ENCODE peak calls at places on chromosomes 11 and 22, in six cellular contexts. E is HCT116, C is K562, U is SK-N-SH, W is HepG2, T is H1. M is an unnamed sample.

GRCh38 chr11:109960831-109961230 is 132.4 kb upstream of the ZC3H12C start:
- DNase-seq in T (no peak), E (no peak), C (no peak), U (no peak), W (no peak), M (no peak)

GRCh38 chr11:62338218-62338617 is 970 bp downstream of the ASRGL1 start:
- DNase-seq in T (no peak), E (no peak), U (no peak), C (no peak), W (no peak), M (no peak)

GRCh38 chr11:5553347-5553746 is 5.0 kb upstream of the OR52H1 start:
- DNase-seq in C (no peak), E (no peak), W (no peak), U (no peak), T (no peak), M (no peak)

GRCh38 chr11:83923961-83924360 is 637.8 kb upstream of the CCDC90B start:
- DNase-seq in T (no peak), U (no peak), W (no peak), C (no peak), E (no peak), M (no peak)

GRCh38 chr22:22450343-22450839 is 58.2 kb downstream of the ZNF280B start:
- DNase-seq in T (no peak), C (no peak), W (no peak), E (no peak), U (no peak), M (no peak)

GRCh38 chr11:7826316-7826715 is 29.6 kb upstream of the OR5P2 start:
- DNase-seq in C (no peak), E (no peak), W (no peak), T (no peak), U (no peak), M (no peak)

GRCh38 chr22:20107951-20108756 is 7.8 kb upstream of the RANBP1 start:
- DNase-seq in U (no peak), T (no peak), W (no peak), C (no peak), E (no peak), M (no peak)

GRCh38 chr11:34926831-34927132 is 10.4 kb downstream of the PDHX start:
- DNase-seq in T (no peak), U (no peak), W (no peak), E (no peak), C (no peak), M (no peak)

GRCh38 chr11:114298701-114299090 is 2.5 kb downstream of the NNMT start:
- DNase-seq in T (no peak), W (no peak), E (no peak), U (no peak), C (no peak), M (no peak)

GRCh38 chr11:102426570-102426969 is 26.0 kb downstream of the TMEM123 start:
- DNase-seq in E (no peak), C (no peak), T (no peak), W (no peak), U (no peak), M (no peak)

GRCh38 chr11:111409915-111410314 is 30.8 kb upstream of the POU2AF1 start:
- DNase-seq in E (no peak), C (no peak), T (no peak), U (no peak), W (no peak), M (no peak)

GRCh38 chr22:44068422-44069191 is 44.5 kb downstream of the PARVB start:
- DNase-seq in W (no peak), E (no peak), U (no peak), C (no peak), T (no peak), M (no peak)

GRCh38 chr11:27701262-27702105 is 1.2 kb upstream of the BDNF start:
- DNase-seq in U (peak), W (no peak), C (peak), T (no peak), E (no peak), M (no peak)

GRCh38 chr11:17927643-17928343 is 85.1 kb downstream of the SERGEF start:
- DNase-seq in U (no peak), W (no peak), T (no peak), C (no peak), E (no peak), M (no peak)

GRCh38 chr22:29167032-29167911 is 38.4 kb upstream of the EMID1 start:
- DNase-seq in U (no peak), C (no peak), E (no peak), T (no peak), W (no peak), M (no peak)

GRCh38 chr22:20771918-20772625 is 1.8 kb upstream of the SERPIND1 start:
- DNase-seq in E (no peak), C (no peak), T (no peak), W (peak), U (no peak), M (no peak)

GRCh38 chr11:111770581-111771134 is 4.5 kb upstream of the PPP2R1B start:
- DNase-seq in C (no peak), E (no peak), U (no peak), T (no peak), W (no peak), M (no peak)

DNA sequence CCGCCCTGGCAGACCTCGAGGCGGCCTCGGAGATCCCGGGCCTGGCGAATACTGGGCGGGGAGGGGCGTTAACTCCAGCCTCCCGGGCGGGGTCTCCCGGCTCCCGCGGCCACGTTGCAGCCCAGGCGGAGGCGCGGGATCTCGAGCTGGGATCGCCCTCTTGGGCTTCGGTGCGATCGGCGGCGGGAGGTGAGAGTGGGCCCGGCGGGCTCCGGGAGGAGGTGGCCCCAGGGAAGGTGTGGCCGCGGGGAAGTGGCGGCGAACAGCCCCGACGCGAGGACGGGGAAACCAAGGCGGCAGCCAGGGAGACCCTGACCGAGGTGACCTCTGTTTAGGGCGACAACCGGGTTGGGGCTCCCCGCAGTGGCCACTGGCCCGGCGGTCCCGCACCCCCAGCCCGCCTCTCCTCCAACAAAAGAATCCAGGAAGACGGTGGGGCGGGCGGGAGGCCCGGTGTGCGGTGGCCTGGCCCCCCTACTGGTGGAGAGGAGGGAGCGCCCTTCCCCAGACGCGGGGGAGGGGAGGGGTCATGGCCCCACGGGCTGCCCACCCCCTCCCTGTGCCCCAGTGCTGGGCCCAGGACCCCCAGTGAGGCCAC is at the start of gene PHETA2:
- DNase-seq in C (no peak), T (peak), E (no peak), W (no peak), U (peak), M (no peak)
- TF ChIP-seq JUND in C (no peak), T (no peak), E (no peak), W (no peak), U (no peak), M (no peak)

GRCh38 chr11:123650901-123651300 is 3.5 kb downstream of the SCN3B start:
- DNase-seq in W (no peak), C (no peak), T (no peak), E (no peak), U (no peak), M (no peak)

GRCh38 chr11:123653997-123654565 is 343 bp downstream of the SCN3B start:
- DNase-seq in C (peak), T (peak), U (peak), W (no peak), E (no peak), M (no peak)

GRCh38 chr11:123659311-123659710 is 4.9 kb upstream of the SCN3B start:
- DNase-seq in C (no peak), U (no peak), W (no peak), T (no peak), E (no peak), M (no peak)

GRCh38 chr11:123653405-123653996 is 923 bp downstream of the SCN3B start:
- DNase-seq in E (no peak), W (no peak), T (no peak), U (no peak), C (no peak), M (no peak)

DNA sequence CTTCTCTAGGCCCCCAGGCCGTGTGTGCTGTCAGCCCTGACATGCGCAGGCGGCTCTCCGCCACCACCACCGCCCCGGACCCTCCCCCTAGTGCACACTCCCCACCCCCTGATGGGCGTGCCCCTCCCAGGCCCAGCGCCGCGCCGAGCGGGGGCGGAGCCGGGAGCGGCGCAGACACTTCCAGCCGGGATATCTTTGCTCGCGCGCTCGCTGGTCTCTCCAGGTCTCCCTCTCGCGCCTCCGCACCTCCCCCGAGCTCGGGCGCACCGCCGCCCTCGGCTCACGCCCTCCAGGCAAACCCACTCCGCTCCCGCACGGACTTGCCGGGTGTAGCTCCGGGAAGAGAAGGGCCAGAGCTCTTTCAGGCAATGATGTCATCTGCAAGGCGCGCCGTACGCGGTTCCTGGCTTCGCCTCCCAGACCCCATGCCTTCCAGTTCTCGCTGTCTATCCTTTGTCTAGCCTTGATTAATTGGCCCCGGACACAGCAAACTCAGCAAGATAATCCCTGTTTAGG is at the start of gene SCN3B:
- DNase-seq in W (peak), T (peak), U (peak), C (peak), E (no peak), M (no peak)
- TF ChIP-seq JUND in W (no peak), T (peak), U (no peak), C (no peak), E (no peak), M (no peak)

GRCh38 chr11:125443767-125444311 is 52.2 kb downstream of the FEZ1 start:
- DNase-seq in T (no peak), U (no peak), E (no peak), C (no peak), W (no peak), M (no peak)

GRCh38 chr11:125442946-125443345 is 53.1 kb downstream of the FEZ1 start:
- DNase-seq in W (no peak), C (no peak), U (no peak), E (no peak), T (no peak), M (no peak)

GRCh38 chr11:125446279-125446678 is 49.8 kb downstream of the FEZ1 start:
- DNase-seq in W (peak), U (no peak), C (no peak), E (no peak), T (no peak), M (no peak)

GRCh38 chr11:125445731-125446130 is 50.3 kb downstream of the FEZ1 start:
- DNase-seq in E (no peak), W (no peak), U (no peak), C (no peak), T (no peak), M (no peak)

GRCh38 chr11:125441648-125442410 is 54.2 kb downstream of the FEZ1 start:
- DNase-seq in C (no peak), U (no peak), E (no peak), W (no peak), T (no peak), M (no peak)
- TF ChIP-seq JUND in C (no peak), U (no peak), E (no peak), W (no peak), T (no peak), M (no peak)

GRCh38 chr11:107705027-107705426 is 6.8 kb downstream of the SLN start:
- DNase-seq in U (no peak), E (no peak), W (no peak), T (no peak), C (no peak), M (no peak)
- TF ChIP-seq JUND in U (peak), E (no peak), W (no peak), T (no peak), C (no peak), M (no peak)

GRCh38 chr11:128970598-128971190 is 28.0 kb upstream of the TP53AIP1 start:
- DNase-seq in U (no peak), C (no peak), W (no peak), E (no peak), T (no peak), M (no peak)
- TF ChIP-seq JUND in U (no peak), C (no peak), W (no peak), E (no peak), T (no peak), M (no peak)